ENCODE peak calls at places on chromosomes 5 and 9, in nine cellular contexts. V is pancreas, G is uterus, X is aorta, S is testis, U is GM23248, C is A673, Q is tibial nerve, N is lower lobe of right lung. H is an unnamed sample.

GRCh38 chr9:84146893-84147705 is 166.5 kb downstream of the RMI1 start:
- DNase-seq in V (no peak), G (no peak), X (no peak), S (no peak), U (peak; percentile 48), C (no peak), Q (no peak), N (no peak), H (no peak)

GRCh38 chr5:133439859-133440258 is 172.5 kb downstream of the FSTL4 start:
- DNase-seq in V (no peak), G (no peak), X (no peak), S (no peak), U (no peak), C (no peak), Q (no peak), N (no peak), H (no peak)

GRCh38 chr5:160369990-160370712 is at the start of gene C1QTNF2:
- DNase-seq in V (peak; percentile 18), G (peak; percentile 67), X (peak; percentile 92), S (peak; percentile 67), U (peak; percentile 90), C (peak; percentile 34), Q (no peak), N (peak; percentile 63), H (peak; percentile 63)

GRCh38 chr5:119411935-119412623 is 40.2 kb upstream of the HSD17B4 start:
- DNase-seq in V (peak; percentile 43), G (peak; percentile 68), X (peak; percentile 78), S (peak; percentile 77), U (peak; percentile 79), C (peak; percentile 84), Q (peak; percentile 84), N (no peak), H (peak; percentile 65)

GRCh38 chr9:36163840-36164175 is 5.4 kb upstream of the CCIN start:
- DNase-seq in V (no peak), G (peak; percentile 51), X (no peak), S (no peak), U (peak; percentile 83), C (no peak), Q (no peak), N (no peak), H (no peak)

GRCh38 chr9:108956098-108956533 is 21.9 kb downstream of the ABITRAM start:
- DNase-seq in V (no peak), G (no peak), X (no peak), S (no peak), U (no peak), C (no peak), Q (no peak), N (no peak), H (no peak)

GRCh38 chr5:133730346-133730745 is 118.0 kb upstream of the FSTL4 start:
- DNase-seq in V (no peak), G (no peak), X (no peak), S (no peak), U (no peak), C (no peak), Q (no peak), N (no peak), H (no peak)

GRCh38 chr9:19286634-19287188 is 56.2 kb downstream of the DENND4C start:
- DNase-seq in V (no peak), G (no peak), X (no peak), S (peak; percentile 38), U (peak; percentile 6), C (no peak), Q (no peak), N (no peak), H (no peak)

GRCh38 chr5:3114467-3114866 is 363.0 kb upstream of the IRX2 start:
- DNase-seq in V (no peak), G (no peak), X (no peak), S (peak; percentile 32), U (no peak), C (no peak), Q (no peak), N (no peak), H (no peak)

GRCh38 chr5:68416714-68417113 is 201.2 kb downstream of the PIK3R1 start:
- DNase-seq in V (no peak), G (no peak), X (no peak), S (no peak), U (no peak), C (no peak), Q (no peak), N (no peak), H (no peak)

GRCh38 chr9:137411260-137411659 is 11.7 kb downstream of the EXD3 start:
- DNase-seq in V (no peak), G (no peak), X (no peak), S (no peak), U (no peak), C (no peak), Q (no peak), N (no peak), H (no peak)

GRCh38 chr9:129619787-129620668 is 873 bp downstream of the C9orf50 start:
- DNase-seq in V (no peak), G (no peak), X (no peak), S (no peak), U (peak; percentile 65), C (peak; percentile 71), Q (no peak), N (no peak), H (no peak)

GRCh38 chr9:76756273-76756650 is 8.0 kb upstream of the PCA3 start:
- DNase-seq in V (no peak), G (no peak), X (no peak), S (no peak), U (peak; percentile 68), C (peak; percentile 32), Q (peak; percentile 12), N (peak; percentile 49), H (peak; percentile 20)

GRCh38 chr5:122291000-122291592 is 20.9 kb upstream of the SNCAIP start:
- DNase-seq in V (no peak), G (peak; percentile 63), X (no peak), S (no peak), U (peak; percentile 23), C (no peak), Q (no peak), N (no peak), H (no peak)

GRCh38 chr5:91024727-91025126 is 358.4 kb downstream of the ARRDC3 start:
- DNase-seq in V (no peak), G (no peak), X (no peak), S (no peak), U (no peak), C (peak; percentile 72), Q (no peak), N (no peak), H (no peak)

DNA sequence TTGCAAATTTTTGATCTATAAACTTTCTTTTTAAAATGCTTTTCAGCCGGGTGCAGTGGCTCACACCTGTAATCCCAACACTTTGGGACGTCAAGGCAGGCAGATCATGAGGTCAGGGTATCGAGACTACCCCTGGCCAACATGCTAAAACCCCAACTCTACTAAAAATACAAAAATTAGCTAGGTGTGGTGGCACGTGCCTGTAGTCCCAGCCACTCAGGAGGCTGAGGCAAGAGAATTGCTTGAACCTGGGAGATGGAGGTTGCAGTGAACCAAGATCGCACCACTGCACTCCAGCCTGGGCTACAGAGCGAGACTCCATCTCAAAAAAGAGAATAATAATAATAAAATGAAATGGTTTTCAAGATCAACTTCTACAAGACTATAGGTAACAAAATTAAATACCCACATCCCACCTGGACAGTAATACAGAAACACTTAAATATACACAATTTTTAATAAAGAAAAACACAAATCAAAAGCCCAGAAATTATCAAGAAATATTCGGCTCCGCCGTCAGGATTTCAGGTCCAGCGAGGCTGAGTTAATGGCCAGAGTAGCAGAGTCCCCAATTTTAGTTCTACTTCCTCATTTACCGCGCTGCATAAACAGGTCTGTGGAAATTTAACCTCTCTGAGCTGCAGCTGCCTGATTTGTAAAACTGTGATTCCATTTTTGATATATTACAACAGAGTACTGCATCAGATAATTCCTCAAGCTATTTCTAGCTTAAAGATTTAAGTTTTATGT is 4.0 kb downstream of the TUT7 start:
- DNase-seq in V (no peak), G (no peak), X (no peak), S (no peak), U (no peak), C (no peak), Q (no peak), N (no peak), H (no peak)
- H3K4me1 ChIP-seq in V (peaks cover 50% of the 10 kb centered on the region), G (peaks cover 4% of the 10 kb centered on the region), X (peaks cover 5% of the 10 kb centered on the region), S (peaks cover 25% of the 10 kb centered on the region), U (peaks cover 42% of the 10 kb centered on the region), C (peaks cover 16% of the 10 kb centered on the region), Q (no peaks in the 10 kb centered on the region), N (peaks cover 77% of the 10 kb centered on the region), H (peaks cover 81% of the 10 kb centered on the region)

GRCh38 chr5:16521561-16522090 is 56.0 kb upstream of the ZNF622 start:
- DNase-seq in V (peak; percentile 53), G (no peak), X (no peak), S (no peak), U (no peak), C (no peak), Q (no peak), N (no peak), H (no peak)

GRCh38 chr5:16515532-16515931 is 49.9 kb upstream of the ZNF622 start:
- DNase-seq in V (no peak), G (no peak), X (no peak), S (no peak), U (no peak), C (no peak), Q (no peak), N (no peak), H (no peak)

GRCh38 chr5:16519435-16519834 is 53.8 kb upstream of the ZNF622 start:
- DNase-seq in V (no peak), G (no peak), X (no peak), S (no peak), U (no peak), C (no peak), Q (no peak), N (no peak), H (no peak)

GRCh38 chr5:16520806-16521205 is 55.2 kb upstream of the ZNF622 start:
- DNase-seq in V (peak; percentile 35), G (no peak), X (no peak), S (no peak), U (no peak), C (no peak), Q (no peak), N (no peak), H (no peak)

DNA sequence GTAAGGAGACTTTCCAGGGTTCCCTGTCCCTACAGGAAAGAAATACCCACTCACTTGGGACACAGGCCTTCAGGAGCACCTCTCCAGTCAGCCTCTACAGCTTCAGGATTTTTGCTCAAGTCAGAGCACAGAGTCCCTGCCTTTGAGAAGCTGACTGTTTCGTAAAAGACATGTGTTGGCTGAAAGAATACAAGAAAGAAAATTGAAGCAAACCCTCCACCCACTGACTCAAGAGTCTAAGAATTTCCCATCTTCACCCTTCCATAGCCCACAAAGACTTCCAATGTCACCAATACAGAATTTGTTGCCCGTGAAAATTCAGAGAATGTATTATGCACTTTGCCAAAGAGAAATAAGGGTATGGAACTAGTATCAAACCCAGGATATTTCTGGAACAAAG is 53.0 kb upstream of the ZNF622 start:
- DNase-seq in V (no peak), G (no peak), X (no peak), S (no peak), U (peak; percentile 53), C (no peak), Q (no peak), N (no peak), H (no peak)
- H3K27ac ChIP-seq in V (no peak overlapping the region), G (no peak overlapping the region), X (no peak overlapping the region), S (no peak overlapping the region), U (peak overlapping the region; percentile 4), C (no peak overlapping the region), Q (peak overlapping the region; percentile 32), N (no peak overlapping the region), H (no peak overlapping the region)

GRCh38 chr9:122418016-122418415 is 47.2 kb downstream of the PTGS1 start:
- DNase-seq in V (no peak), G (no peak), X (no peak), S (no peak), U (no peak), C (no peak), Q (no peak), N (no peak), H (no peak)
- H3K9me3 ChIP-seq in V (no peaks in the 10 kb centered on the region), G (no peaks in the 10 kb centered on the region), X (no peaks in the 10 kb centered on the region), S (no peaks in the 10 kb centered on the region), U (no peaks in the 10 kb centered on the region), C (peaks cover 14% of the 10 kb centered on the region), Q (no peaks in the 10 kb centered on the region), N (peaks cover 7% of the 10 kb centered on the region), H (peaks cover 20% of the 10 kb centered on the region)

GRCh38 chr9:95029720-95030119 is 287.8 kb downstream of the FANCC start:
- DNase-seq in V (no peak), G (no peak), X (no peak), S (no peak), U (no peak), C (no peak), Q (no peak), N (no peak), H (no peak)
- H3K4me1 ChIP-seq in V (peaks cover 99% of the 10 kb centered on the region), G (peaks cover 6% of the 10 kb centered on the region), X (peaks cover 9% of the 10 kb centered on the region), S (peaks cover 11% of the 10 kb centered on the region), U (peaks cover 55% of the 10 kb centered on the region), C (peaks cover 24% of the 10 kb centered on the region), Q (no peaks in the 10 kb centered on the region), N (peaks cover 81% of the 10 kb centered on the region), H (peaks cover 5% of the 10 kb centered on the region)

H was measured in heart right ventricle.